ENCODE peak calls at places on chromosomes 13 and 19, in seven cellular contexts. O, B, M, U, L, Y and K are unnamed samples.

GRCh38 chr19:52935434-52935833 is 12.2 kb upstream of the ZNF888 start:
- DNase-seq in B (no peak), Y (no peak), M (no peak), O (no peak), L (no peak), U (no peak), K (no peak)

GRCh38 chr13:68551701-68552522 is 1321.8 kb upstream of the PCDH9 start:
- DNase-seq in B (peak), Y (no peak), M (no peak), U (no peak), L (no peak), O (no peak), K (no peak)

GRCh38 chr19:40604647-40605200 is 3.6 kb downstream of the LTBP4 start:
- DNase-seq in L (no peak), Y (no peak), M (no peak), O (no peak), U (no peak), B (peak), K (no peak)

GRCh38 chr13:71577127-71577526 is 289.9 kb downstream of the DACH1 start:
- DNase-seq in L (no peak), O (no peak), M (no peak), Y (no peak), U (no peak), B (no peak), K (no peak)

GRCh38 chr19:47142779-47143178 is 12.1 kb downstream of the SAE1 start:
- DNase-seq in M (no peak), U (no peak), L (no peak), Y (no peak), B (no peak), O (no peak), K (no peak)

GRCh38 chr13:33628662-33629061 is 189.3 kb upstream of the RFC3 start:
- DNase-seq in M (no peak), L (no peak), Y (no peak), U (no peak), B (no peak), O (no peak), K (no peak)

GRCh38 chr19:41801682-41802317 is 5.4 kb downstream of the CEACAM3 start:
- DNase-seq in U (no peak), O (no peak), Y (no peak), B (no peak), L (no peak), M (peak), K (peak)

GRCh38 chr13:40590112-40590862 is 76.2 kb downstream of the FOXO1 start:
- DNase-seq in O (no peak), M (no peak), Y (no peak), L (no peak), B (no peak), U (no peak), K (no peak)